ENCODE peak calls at places on chromosomes 2 and 18, in five cellular contexts. K is body of pancreas; X is stimulated activated naive CD8-positive, alpha-beta T cell treated with anti-CD3 and anti-CD28 coated beads, Interleukin-15, amount 100 ng/mL, for 72 hours; Y is K562; E is stimulated activated effector memory CD8-positive, alpha-beta T cell treated with anti-CD3 and anti-CD28 coated beads, Interleukin-12 subunit alpha, Interleukin-12 subunit beta, amount 100 ng/mL, for 72 hours. H is an unnamed sample.

GRCh38 chr2:228446732-228447131 is 265.2 kb upstream of the SPHKAP start:
- ATAC-seq in K (no peak), X (no peak), Y (no peak), E (no peak), H (no peak)

GRCh38 chr2:130365963-130366362 is 10.1 kb downstream of the PTPN18 start:
- ATAC-seq in K (no peak), X (no peak), Y (no peak), E (no peak), H (no peak)

GRCh38 chr2:74741076-74741460 is 87.0 kb downstream of the SEMA4F start:
- ATAC-seq in K (no peak), X (no peak), Y (no peak), E (no peak), H (peak)

GRCh38 chr2:26700078-26700477 is 7.6 kb downstream of the KCNK3 start:
- ATAC-seq in K (no peak), X (no peak), Y (no peak), E (no peak), H (no peak)

GRCh38 chr2:96103388-96103705 is 13.0 kb downstream of the ADRA2B start:
- ATAC-seq in K (no peak), X (no peak), Y (peak), E (no peak), H (no peak)

GRCh38 chr2:121155502-121156056 is 129.4 kb downstream of the TFCP2L1 start:
- ATAC-seq in K (peak), X (no peak), Y (no peak), E (peak), H (peak)

GRCh38 chr2:236688563-236689392 is 119.2 kb downstream of the ACKR3 start:
- ATAC-seq in K (no peak), X (no peak), Y (no peak), E (no peak), H (no peak)

GRCh38 chr2:100752628-100753333 is 67.2 kb upstream of the NPAS2 start:
- ATAC-seq in K (peak), X (peak), Y (no peak), E (peak), H (peak)

GRCh38 chr2:7785700-7786099 is 868.5 kb downstream of the RNF144A start:
- ATAC-seq in K (no peak), X (no peak), Y (no peak), E (no peak), H (no peak)

GRCh38 chr18:79680100-79680879 is 687 bp downstream of the CTDP1 start:
- ATAC-seq in K (no peak), X (peak), Y (peak), E (peak), H (peak)

GRCh38 chr2:37782721-37783438 is 111.4 kb upstream of the CDC42EP3 start:
- ATAC-seq in K (no peak), X (no peak), Y (no peak), E (no peak), H (peak)

GRCh38 chr18:2082676-2083075 is 488.6 kb downstream of the METTL4 start:
- ATAC-seq in K (no peak), X (no peak), Y (no peak), E (no peak), H (no peak)

GRCh38 chr2:52396836-52397235 is 1364.9 kb upstream of the NRXN1 start:
- ATAC-seq in K (no peak), X (no peak), Y (no peak), E (no peak), H (no peak)

GRCh38 chr2:206488623-206489022 is 45.3 kb downstream of the ADAM23 start:
- ATAC-seq in K (no peak), X (peak), Y (no peak), E (peak), H (no peak)

GRCh38 chr18:50853863-50854271 is 25.1 kb upstream of the ME2 start:
- ATAC-seq in K (no peak), X (no peak), Y (peak), E (no peak), H (peak)

GRCh38 chr2:120660771-120661459 is 74.8 kb upstream of the GLI2 start:
- ATAC-seq in K (no peak), X (no peak), Y (no peak), E (no peak), H (peak)

GRCh38 chr2:182229288-182229687 is 197.5 kb downstream of the PDE1A start:
- ATAC-seq in K (no peak), X (no peak), Y (no peak), E (no peak), H (no peak)

GRCh38 chr18:48762836-48763713 is 187.7 kb downstream of the SMAD7 start:
- ATAC-seq in K (no peak), X (no peak), Y (no peak), E (no peak), H (peak)

GRCh38 chr2:1744446-1745170 is at the start of gene PXDN:
- ATAC-seq in K (peak), X (no peak), Y (no peak), E (no peak), H (peak)